ENCODE peak calls at places on chromosome 9, in six cellular contexts. One of them, this sample, is unnamed.

GRCh38 chr9:70609542-70610286 is 195.3 kb upstream of the KLF9 start:
- DNase-seq in H1: no peak
- DNase-seq in mesenchymal stem cell: peak
- DNase-seq in IMR-90: peak
- DNase-seq in neuronal stem cell: no peak
- DNase-seq in trophoblast cell: no peak
- DNase-seq in this sample: no peak

GRCh38 chr9:114434878-114435311 is 47.1 kb upstream of the AKNA start:
- DNase-seq in H1: peak
- DNase-seq in mesenchymal stem cell: peak
- DNase-seq in IMR-90: peak
- DNase-seq in neuronal stem cell: peak
- DNase-seq in trophoblast cell: peak
- DNase-seq in this sample: peak

GRCh38 chr9:65426231-65426630 is 141.2 kb upstream of the FOXD4L5 start:
- DNase-seq in H1: no peak
- DNase-seq in mesenchymal stem cell: no peak
- DNase-seq in IMR-90: no peak
- DNase-seq in neuronal stem cell: no peak
- DNase-seq in trophoblast cell: no peak
- DNase-seq in this sample: no peak

GRCh38 chr9:111627260-111627963 is 3.7 kb upstream of the DNAJC25 start:
- DNase-seq in H1: no peak
- DNase-seq in mesenchymal stem cell: no peak
- DNase-seq in IMR-90: no peak
- DNase-seq in neuronal stem cell: no peak
- DNase-seq in trophoblast cell: no peak
- DNase-seq in this sample: no peak

GRCh38 chr9:126304207-126304945 is 22.3 kb upstream of the MVB12B start:
- DNase-seq in H1: no peak
- DNase-seq in mesenchymal stem cell: no peak
- DNase-seq in IMR-90: no peak
- DNase-seq in neuronal stem cell: no peak
- DNase-seq in trophoblast cell: no peak
- DNase-seq in this sample: no peak

GRCh38 chr9:74645007-74645639 is 148.0 kb downstream of the RORB start:
- DNase-seq in H1: no peak
- DNase-seq in mesenchymal stem cell: peak
- DNase-seq in IMR-90: no peak
- DNase-seq in neuronal stem cell: peak
- DNase-seq in trophoblast cell: no peak
- DNase-seq in this sample: no peak

GRCh38 chr9:37969130-37969529 is 65.2 kb upstream of the SLC25A51 start:
- DNase-seq in H1: no peak
- DNase-seq in mesenchymal stem cell: no peak
- DNase-seq in IMR-90: peak
- DNase-seq in neuronal stem cell: no peak
- DNase-seq in trophoblast cell: no peak
- DNase-seq in this sample: no peak

GRCh38 chr9:123832858-123833257 is 97.1 kb downstream of the DENND1A start:
- DNase-seq in H1: no peak
- DNase-seq in mesenchymal stem cell: no peak
- DNase-seq in IMR-90: no peak
- DNase-seq in neuronal stem cell: no peak
- DNase-seq in trophoblast cell: no peak
- DNase-seq in this sample: no peak

GRCh38 chr9:38235244-38235643 is 157.3 kb upstream of the ALDH1B1 start:
- DNase-seq in H1: no peak
- DNase-seq in mesenchymal stem cell: no peak
- DNase-seq in IMR-90: no peak
- DNase-seq in neuronal stem cell: no peak
- DNase-seq in trophoblast cell: no peak
- DNase-seq in this sample: no peak

GRCh38 chr9:32825203-32825602 is 41.9 kb downstream of the TMEM215 start:
- DNase-seq in H1: no peak
- DNase-seq in mesenchymal stem cell: no peak
- DNase-seq in IMR-90: no peak
- DNase-seq in neuronal stem cell: no peak
- DNase-seq in trophoblast cell: no peak
- DNase-seq in this sample: no peak

GRCh38 chr9:21317956-21318923 is 13.1 kb upstream of the IFNA5 start:
- DNase-seq in H1: no peak
- DNase-seq in mesenchymal stem cell: peak
- DNase-seq in IMR-90: peak
- DNase-seq in neuronal stem cell: peak
- DNase-seq in trophoblast cell: peak
- DNase-seq in this sample: no peak

GRCh38 chr9:127585161-127585750 is 26.8 kb upstream of the STXBP1 start:
- DNase-seq in H1: no peak
- DNase-seq in mesenchymal stem cell: peak
- DNase-seq in IMR-90: no peak
- DNase-seq in neuronal stem cell: no peak
- DNase-seq in trophoblast cell: no peak
- DNase-seq in this sample: no peak

GRCh38 chr9:98899399-98900056 is 44.2 kb upstream of the COL15A1 start:
- DNase-seq in H1: no peak
- DNase-seq in mesenchymal stem cell: peak
- DNase-seq in IMR-90: peak
- DNase-seq in neuronal stem cell: no peak
- DNase-seq in trophoblast cell: no peak
- DNase-seq in this sample: no peak

GRCh38 chr9:131885144-131885609 is 145.3 kb upstream of the RAPGEF1 start:
- DNase-seq in H1: no peak
- DNase-seq in mesenchymal stem cell: no peak
- DNase-seq in IMR-90: no peak
- DNase-seq in neuronal stem cell: no peak
- DNase-seq in trophoblast cell: no peak
- DNase-seq in this sample: no peak

GRCh38 chr9:98253563-98253962 is 1.9 kb downstream of the TBC1D2 start:
- DNase-seq in H1: no peak
- DNase-seq in mesenchymal stem cell: no peak
- DNase-seq in IMR-90: no peak
- DNase-seq in neuronal stem cell: no peak
- DNase-seq in trophoblast cell: no peak
- DNase-seq in this sample: no peak

GRCh38 chr9:128178806-128179431 is 12.5 kb downstream of the CIZ1 start:
- DNase-seq in H1: no peak
- DNase-seq in mesenchymal stem cell: no peak
- DNase-seq in IMR-90: no peak
- DNase-seq in neuronal stem cell: no peak
- DNase-seq in trophoblast cell: no peak
- DNase-seq in this sample: no peak

GRCh38 chr9:69173891-69174644 is at the start of gene TJP2:
- DNase-seq in H1: no peak
- DNase-seq in mesenchymal stem cell: peak
- DNase-seq in IMR-90: peak
- DNase-seq in neuronal stem cell: peak
- DNase-seq in trophoblast cell: peak
- DNase-seq in this sample: peak

GRCh38 chr9:121445986-121446385 is 53.7 kb downstream of the GGTA1 start:
- DNase-seq in H1: no peak
- DNase-seq in mesenchymal stem cell: no peak
- DNase-seq in IMR-90: no peak
- DNase-seq in neuronal stem cell: no peak
- DNase-seq in trophoblast cell: no peak
- DNase-seq in this sample: no peak

GRCh38 chr9:38180631-38181030 is 111.6 kb upstream of the SHB start:
- DNase-seq in H1: no peak
- DNase-seq in mesenchymal stem cell: no peak
- DNase-seq in IMR-90: no peak
- DNase-seq in neuronal stem cell: no peak
- DNase-seq in trophoblast cell: no peak
- DNase-seq in this sample: no peak

GRCh38 chr9:581673-582497 is 259.6 kb upstream of the DMRT1 start:
- DNase-seq in H1: no peak
- DNase-seq in mesenchymal stem cell: no peak
- DNase-seq in IMR-90: no peak
- DNase-seq in neuronal stem cell: no peak
- DNase-seq in trophoblast cell: peak
- DNase-seq in this sample: peak

GRCh38 chr9:116572095-116572748 is 114.9 kb upstream of the TRIM32 start:
- DNase-seq in H1: peak
- DNase-seq in mesenchymal stem cell: peak
- DNase-seq in IMR-90: peak
- DNase-seq in neuronal stem cell: peak
- DNase-seq in trophoblast cell: peak
- DNase-seq in this sample: peak

GRCh38 chr9:126708178-126708577 is 94.5 kb downstream of the LMX1B start:
- DNase-seq in H1: no peak
- DNase-seq in mesenchymal stem cell: no peak
- DNase-seq in IMR-90: no peak
- DNase-seq in neuronal stem cell: no peak
- DNase-seq in trophoblast cell: no peak
- DNase-seq in this sample: no peak

GRCh38 chr9:33277484-33277883 is 12.6 kb downstream of the CHMP5 start:
- DNase-seq in H1: no peak
- DNase-seq in mesenchymal stem cell: no peak
- DNase-seq in IMR-90: no peak
- DNase-seq in neuronal stem cell: no peak
- DNase-seq in trophoblast cell: no peak
- DNase-seq in this sample: no peak

GRCh38 chr9:34046784-34047379 is 1.8 kb downstream of the UBAP2 start:
- DNase-seq in H1: no peak
- DNase-seq in mesenchymal stem cell: peak
- DNase-seq in IMR-90: peak
- DNase-seq in neuronal stem cell: no peak
- DNase-seq in trophoblast cell: no peak
- DNase-seq in this sample: no peak

GRCh38 chr9:91059713-91060112 is 258.1 kb downstream of the SYK start:
- DNase-seq in H1: no peak
- DNase-seq in mesenchymal stem cell: no peak
- DNase-seq in IMR-90: no peak
- DNase-seq in neuronal stem cell: no peak
- DNase-seq in trophoblast cell: no peak
- DNase-seq in this sample: no peak

DNA sequence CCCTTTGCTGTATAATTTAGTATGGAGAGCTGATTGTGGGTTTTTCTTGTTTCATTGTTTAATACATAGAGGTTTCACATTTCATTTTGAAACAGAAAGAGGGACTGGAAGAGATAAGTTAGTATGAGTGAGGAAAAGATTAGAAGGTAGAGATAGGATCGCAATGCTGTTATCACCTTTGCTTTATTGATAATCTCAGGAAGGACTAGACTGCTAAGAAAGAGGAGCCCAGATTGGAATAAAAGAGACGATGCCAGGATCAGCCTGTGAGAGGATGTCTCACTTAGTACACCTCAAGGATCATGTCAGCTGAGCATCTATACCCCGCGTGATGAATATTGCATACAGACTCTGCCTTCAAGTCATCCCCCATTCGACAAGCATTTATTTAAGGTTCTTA is 178.0 kb upstream of the DMAC1 start:
- DNase-seq in H1: no peak
- DNase-seq in mesenchymal stem cell: no peak
- DNase-seq in IMR-90: no peak
- DNase-seq in neuronal stem cell: no peak
- DNase-seq in trophoblast cell: no peak
- DNase-seq in this sample: no peak
- H3K27ac ChIP-seq in H1: no peak
- H3K27ac ChIP-seq in mesenchymal stem cell: no peak
- H3K27ac ChIP-seq in IMR-90: no peak
- H3K27ac ChIP-seq in neuronal stem cell: no peak
- H3K27ac ChIP-seq in trophoblast cell: no peak
- H3K27ac ChIP-seq in this sample: no peak

DNA sequence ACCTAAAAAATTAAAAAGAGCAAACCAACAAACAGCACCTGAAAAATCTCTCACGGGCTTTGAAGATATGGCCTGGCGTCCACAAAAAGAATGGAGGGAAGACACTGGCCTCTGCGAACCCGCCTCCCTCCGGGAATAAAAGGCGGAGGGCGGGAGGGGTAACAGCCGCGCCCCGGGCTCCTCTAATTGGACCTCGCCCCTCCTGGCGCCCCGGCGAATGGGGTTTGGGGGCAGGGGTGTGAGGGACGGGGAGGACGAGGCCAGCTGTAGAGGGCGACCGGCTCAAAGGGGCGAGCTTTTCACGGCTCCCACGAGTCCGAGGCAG is 753 bp downstream of the FANCC start:
- DNase-seq in H1: peak
- DNase-seq in mesenchymal stem cell: peak
- DNase-seq in IMR-90: peak
- DNase-seq in neuronal stem cell: peak
- DNase-seq in trophoblast cell: no peak
- DNase-seq in this sample: peak
- H4K8ac ChIP-seq in H1: peak
- H4K8ac ChIP-seq in mesenchymal stem cell: no peak
- H4K8ac ChIP-seq in IMR-90: peak
- H4K8ac ChIP-seq in neuronal stem cell: no peak
- H4K8ac ChIP-seq in trophoblast cell: peak
- H4K8ac ChIP-seq in this sample: no peak

GRCh38 chr9:12544700-12545099 is 148.5 kb upstream of the TYRP1 start:
- DNase-seq in H1: no peak
- DNase-seq in mesenchymal stem cell: no peak
- DNase-seq in IMR-90: no peak
- DNase-seq in neuronal stem cell: no peak
- DNase-seq in trophoblast cell: no peak
- DNase-seq in this sample: no peak
- H4K91ac ChIP-seq in H1: no peak
- H4K91ac ChIP-seq in mesenchymal stem cell: no peak
- H4K91ac ChIP-seq in IMR-90: no peak
- H4K91ac ChIP-seq in neuronal stem cell: no peak
- H4K91ac ChIP-seq in trophoblast cell: no peak
- H4K91ac ChIP-seq in this sample: no peak

GRCh38 chr9:95073918-95074317 is 243.6 kb downstream of the FANCC start:
- DNase-seq in H1: no peak
- DNase-seq in mesenchymal stem cell: no peak
- DNase-seq in IMR-90: no peak
- DNase-seq in neuronal stem cell: no peak
- DNase-seq in trophoblast cell: no peak
- DNase-seq in this sample: no peak

GRCh38 chr9:95070549-95071021 is 246.9 kb downstream of the FANCC start:
- DNase-seq in H1: no peak
- DNase-seq in mesenchymal stem cell: peak
- DNase-seq in IMR-90: no peak
- DNase-seq in neuronal stem cell: no peak
- DNase-seq in trophoblast cell: no peak
- DNase-seq in this sample: peak

GRCh38 chr9:95073042-95073607 is 244.4 kb downstream of the FANCC start:
- DNase-seq in H1: no peak
- DNase-seq in mesenchymal stem cell: peak
- DNase-seq in IMR-90: no peak
- DNase-seq in neuronal stem cell: no peak
- DNase-seq in trophoblast cell: no peak
- DNase-seq in this sample: peak

GRCh38 chr9:95071450-95071849 is 246.1 kb downstream of the FANCC start:
- DNase-seq in H1: no peak
- DNase-seq in mesenchymal stem cell: no peak
- DNase-seq in IMR-90: no peak
- DNase-seq in neuronal stem cell: no peak
- DNase-seq in trophoblast cell: no peak
- DNase-seq in this sample: no peak

DNA sequence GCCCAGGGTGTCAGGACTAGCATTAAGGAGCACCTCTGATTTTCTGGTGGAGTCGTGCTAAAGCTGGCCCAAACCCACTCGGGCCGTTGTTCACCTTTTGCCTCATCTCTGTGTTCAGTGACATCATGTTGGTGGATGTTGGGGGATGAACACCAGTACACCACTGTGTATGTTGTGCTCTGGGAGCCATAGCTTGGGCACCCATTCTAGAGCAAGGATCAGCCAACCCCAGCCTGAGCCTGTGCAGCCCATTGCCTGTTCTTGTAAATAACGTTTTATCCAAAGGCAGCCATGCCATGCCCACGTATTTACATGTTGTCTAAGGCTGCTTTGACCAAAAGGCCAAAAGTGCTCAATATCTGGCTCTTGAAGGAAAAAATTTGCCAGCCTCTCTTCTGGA is 245.6 kb downstream of the FANCC start:
- DNase-seq in H1: no peak
- DNase-seq in mesenchymal stem cell: no peak
- DNase-seq in IMR-90: no peak
- DNase-seq in neuronal stem cell: no peak
- DNase-seq in trophoblast cell: no peak
- DNase-seq in this sample: no peak
- H3K27ac ChIP-seq in H1: no peak
- H3K27ac ChIP-seq in mesenchymal stem cell: no peak
- H3K27ac ChIP-seq in IMR-90: no peak
- H3K27ac ChIP-seq in neuronal stem cell: no peak
- H3K27ac ChIP-seq in trophoblast cell: no peak
- H3K27ac ChIP-seq in this sample: no peak